ENCODE peak calls at places on chromosomes 12 and 14, in six cellular contexts. S, R, D, P, E and V are unnamed samples. For H3K9me3, the result is how much of the 10 kb centered on the place peaks cover.

GRCh38 chr12:10562306-10562933 is 51.0 kb downstream of the MAGOHB start:
- DNase-seq in R (no peak), P (peak), S (no peak), E (no peak), D (peak), V (peak)

GRCh38 chr12:106782619-106783018 is 8.1 kb downstream of the RIC8B start:
- DNase-seq in P (no peak), D (no peak), E (no peak), R (no peak), S (no peak), V (no peak)

GRCh38 chr12:54053625-54054441 is at the start of gene HOXC4:
- DNase-seq in S (no peak), P (no peak), E (no peak), D (peak), R (no peak), V (no peak)

GRCh38 chr14:75822522-75823288 is 159.1 kb downstream of the TGFB3 start:
- DNase-seq in S (no peak), E (no peak), R (no peak), D (no peak), P (peak), V (peak)

GRCh38 chr12:247271-247670 is 15.4 kb downstream of the SLC6A13 start:
- DNase-seq in S (no peak), D (no peak), P (no peak), R (no peak), E (no peak), V (no peak)

GRCh38 chr14:75301666-75302325 is 23.2 kb downstream of the FOS start:
- DNase-seq in E (peak), R (no peak), P (no peak), S (no peak), D (peak), V (no peak)

GRCh38 chr12:3746758-3747157 is 6.2 kb downstream of the CRACR2A start:
- DNase-seq in R (no peak), S (no peak), E (no peak), D (no peak), P (no peak), V (no peak)

GRCh38 chr14:91317381-91318313 is 73.1 kb upstream of the GPR68 start:
- DNase-seq in R (peak), P (no peak), D (peak), S (peak), E (peak), V (no peak)

GRCh38 chr14:104784846-104785707 is 10.5 kb downstream of the AKT1 start:
- DNase-seq in D (no peak), E (no peak), R (no peak), S (no peak), P (no peak), V (no peak)

GRCh38 chr14:76953196-76953945 is 75.1 kb downstream of the IRF2BPL start:
- DNase-seq in D (peak), P (peak), R (peak), E (peak), S (peak), V (peak)

GRCh38 chr14:20427231-20428009 is 8.5 kb downstream of the KLHL33 start:
- DNase-seq in P (peak), E (no peak), R (no peak), D (peak), S (no peak), V (peak)

GRCh38 chr14:58882577-58883018 is 244.8 kb downstream of the DACT1 start:
- DNase-seq in E (no peak), S (no peak), R (no peak), D (no peak), P (no peak), V (peak)

GRCh38 chr12:49824886-49825285 is 3.3 kb downstream of the NCKAP5L start:
- DNase-seq in S (no peak), D (peak), P (no peak), R (no peak), E (no peak), V (peak)

GRCh38 chr12:123092866-123093265 is 58.0 kb downstream of the PITPNM2 start:
- DNase-seq in R (no peak), D (no peak), P (no peak), S (no peak), E (no peak), V (peak)

GRCh38 chr12:101044512-101045074 is 165.4 kb downstream of the SLC5A8 start:
- DNase-seq in R (no peak), E (no peak), D (no peak), P (no peak), S (no peak), V (peak)

GRCh38 chr12:118777550-118777949 is 203.8 kb upstream of the SRRM4 start:
- DNase-seq in R (no peak), D (no peak), S (no peak), E (no peak), P (no peak), V (no peak)
- H3K4me3 ChIP-seq in R (no peak), D (no peak), S (no peak), E (no peak), P (no peak), V (no peak)

DNA sequence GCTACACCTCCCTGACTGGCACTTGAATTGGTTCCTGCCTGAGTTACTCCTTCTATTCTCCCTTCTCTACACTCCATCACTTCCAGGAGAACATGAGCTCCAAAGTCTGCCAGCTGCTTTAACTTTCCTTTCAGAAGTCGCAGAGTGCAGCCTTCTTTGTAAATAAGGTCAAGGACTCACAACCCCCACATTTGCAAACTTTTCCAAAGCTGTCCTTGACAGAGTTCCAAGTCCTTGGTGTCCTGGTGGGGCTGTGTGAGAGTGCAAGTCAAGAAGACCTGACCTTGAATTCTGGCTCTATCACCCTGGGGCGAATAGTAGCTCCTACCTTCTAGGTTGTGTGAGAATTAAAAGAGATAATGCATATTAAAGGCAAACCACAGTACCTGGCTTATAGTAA is 15.6 kb downstream of the CCDC198 start:
- DNase-seq in E (no peak), R (no peak), D (no peak), S (no peak), P (no peak), V (no peak)
- H3K9me3 ChIP-seq in E (under half), R (under half), D (under half), S (under half), P (under half), V (under half)

DNA sequence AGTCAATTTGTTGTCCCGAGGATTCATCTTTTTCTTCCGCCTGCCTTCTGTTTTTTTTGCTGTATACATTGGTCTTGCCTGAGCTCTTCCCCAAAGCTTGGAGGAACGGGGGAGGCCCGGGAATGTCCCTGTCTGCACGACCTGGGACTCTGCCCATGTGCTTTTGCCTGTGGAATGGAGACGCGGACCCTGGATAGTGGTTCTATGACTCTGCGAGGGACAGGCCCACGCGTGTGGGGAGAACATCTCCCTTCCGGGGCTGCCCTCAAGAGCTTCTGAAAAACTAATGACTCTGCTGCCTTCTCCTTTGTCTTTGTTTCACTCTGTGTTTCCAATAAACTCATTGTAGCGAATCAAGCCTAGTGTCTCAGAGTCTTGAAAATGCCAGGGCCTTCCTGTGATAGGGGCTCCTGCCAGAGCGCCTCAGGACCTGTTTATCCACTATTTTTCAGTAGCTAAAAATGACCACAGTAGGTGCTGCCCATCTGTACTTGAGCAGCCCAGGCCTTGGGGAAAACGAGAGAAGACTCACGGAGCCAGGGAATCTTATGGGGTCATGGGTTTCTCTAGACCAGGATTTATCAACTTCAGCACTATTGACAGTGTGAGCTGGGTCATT is 12.3 kb downstream of the KRT83 start:
- DNase-seq in P (no peak), E (no peak), S (no peak), R (no peak), D (no peak), V (no peak)
- H3K4me3 ChIP-seq in P (peak), E (peak), S (no peak), R (peak), D (no peak), V (peak)

DNA sequence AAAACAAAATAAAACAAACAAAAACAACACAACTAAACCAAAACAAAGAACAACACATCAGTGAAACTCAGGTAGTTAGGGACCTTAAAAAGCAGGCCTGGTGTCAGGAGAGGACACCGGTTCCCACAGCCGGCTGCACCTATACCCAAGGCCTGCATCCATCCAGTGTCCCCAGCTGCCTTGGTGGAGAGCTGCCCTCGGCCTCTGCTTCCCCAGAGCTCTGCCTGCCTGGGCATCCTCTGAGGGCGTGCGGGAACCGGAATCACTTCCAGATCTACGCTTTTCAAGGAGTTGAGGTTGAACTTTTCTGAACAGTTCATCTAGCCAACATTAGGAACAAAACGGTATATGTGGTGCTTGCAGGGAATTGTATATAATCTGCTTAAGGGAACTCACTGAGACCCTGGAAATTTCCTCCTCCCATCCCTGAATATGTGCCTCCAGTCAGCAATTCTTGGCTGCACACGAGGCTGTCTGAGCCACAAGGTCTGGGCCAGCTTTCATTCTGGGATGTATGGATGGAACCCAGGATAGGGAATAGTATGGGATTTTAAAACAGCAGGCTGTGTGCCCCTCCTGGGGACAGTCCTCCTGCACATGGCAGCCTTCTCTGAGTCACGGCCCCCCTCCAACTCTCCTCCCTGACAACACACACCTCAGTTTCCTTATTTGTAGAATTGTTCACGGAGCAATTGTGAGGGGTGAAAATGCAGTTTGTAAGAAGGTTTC is 319.0 kb upstream of the RTL1 start:
- DNase-seq in P (no peak), R (no peak), D (no peak), E (no peak), S (no peak), V (no peak)
- H3K9me3 ChIP-seq in P (under half), R (under half), D (under half), E (under half), S (under half), V (under half)

DNA sequence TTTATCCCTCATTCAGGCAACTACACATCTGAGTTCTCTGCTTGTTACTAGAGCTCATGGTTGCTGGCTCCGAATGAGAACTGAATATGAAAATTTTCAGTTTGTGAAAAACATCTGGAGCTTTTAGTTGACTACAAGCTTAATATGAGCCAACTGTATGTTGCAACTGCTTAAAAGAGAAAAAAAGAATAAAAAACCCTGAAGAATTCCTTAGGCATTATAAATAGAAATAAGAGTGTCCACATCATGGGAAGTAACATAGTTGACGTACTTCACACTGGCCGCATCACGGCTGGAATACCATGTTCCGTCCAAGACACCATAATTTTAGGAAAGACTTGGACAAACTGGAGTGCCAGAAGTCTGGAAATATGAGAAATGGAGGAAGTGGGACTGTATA is 57.9 kb downstream of the PDE3A start:
- DNase-seq in E (peak), R (peak), S (peak), D (no peak), P (no peak), V (peak)
- H3K4me3 ChIP-seq in E (no peak), R (no peak), S (no peak), D (no peak), P (no peak), V (peak)